ENCODE peak calls at places on chromosomes 5 and 9, in four cellular contexts. I, G, O and Y are unnamed samples. For H3K9me3 and H3K4me1, the result is how much of the 10 kb centered on the place peaks cover.

GRCh38 chr5:150293091-150293941 is 3.7 kb upstream of the CAMK2A start:
- DNase-seq in I (no peak), G (no peak), O (no peak), Y (no peak)

GRCh38 chr5:112228672-112229071 is 190.4 kb downstream of the EPB41L4A start:
- DNase-seq in I (peak), G (peak), O (peak), Y (peak)

GRCh38 chr9:5920860-5921328 is 30.2 kb downstream of the MLANA start:
- DNase-seq in I (peak), G (no peak), O (no peak), Y (no peak)

GRCh38 chr9:116546711-116547581 is 140.2 kb upstream of the TRIM32 start:
- DNase-seq in I (peak), G (no peak), O (peak), Y (no peak)

GRCh38 chr9:33703430-33704096 is 91.8 kb upstream of the PRSS3 start:
- DNase-seq in I (no peak), G (no peak), O (no peak), Y (no peak)

GRCh38 chr9:21744320-21744719 is 58.1 kb upstream of the MTAP start:
- DNase-seq in I (no peak), G (no peak), O (no peak), Y (no peak)

GRCh38 chr9:8262625-8263622 is 463.3 kb upstream of the DMAC1 start:
- DNase-seq in I (no peak), G (no peak), O (no peak), Y (no peak)

GRCh38 chr5:78287833-78288232 is 6.7 kb downstream of the AP3B1 start:
- DNase-seq in I (peak), G (no peak), O (peak), Y (no peak)

GRCh38 chr5:108876451-108876850 is 128.8 kb downstream of the FER start:
- DNase-seq in I (no peak), G (no peak), O (no peak), Y (no peak)

GRCh38 chr5:38104497-38105230 is 153.7 kb upstream of the EGFLAM start:
- DNase-seq in I (no peak), G (no peak), O (no peak), Y (no peak)

GRCh38 chr9:19464764-19465570 is 56.2 kb downstream of the ACER2 start:
- DNase-seq in I (peak), G (peak), O (peak), Y (peak)

GRCh38 chr5:105702323-105702722 is 1968.4 kb downstream of the EFNA5 start:
- DNase-seq in I (no peak), G (no peak), O (no peak), Y (no peak)

GRCh38 chr5:132479812-132480441 is 10.6 kb downstream of the IRF1 start:
- DNase-seq in I (no peak), G (no peak), O (no peak), Y (no peak)

GRCh38 chr5:80184235-80185023 is 71.4 kb downstream of the SERINC5 start:
- DNase-seq in I (no peak), G (no peak), O (no peak), Y (peak)

GRCh38 chr9:118578467-118578866 is 790.8 kb downstream of the BRINP1 start:
- DNase-seq in I (peak), G (no peak), O (peak), Y (no peak)

GRCh38 chr9:72524820-72525539 is 3.6 kb downstream of the TMC1 start:
- DNase-seq in I (peak), G (no peak), O (peak), Y (no peak)

GRCh38 chr5:180813418-180813817 is 10.8 kb upstream of the MGAT1 start:
- DNase-seq in I (no peak), G (no peak), O (no peak), Y (no peak)
- TF ChIP-seq CTCF in I (no peak), G (no peak), O (peak), Y (no peak)

GRCh38 chr5:178797101-178797521 is 62.6 kb upstream of the ZNF354B start:
- DNase-seq in I (no peak), G (no peak), O (no peak), Y (no peak)
- H3K9me3 ChIP-seq in I (under half), G (under half), O (under half), Y (under half)

DNA sequence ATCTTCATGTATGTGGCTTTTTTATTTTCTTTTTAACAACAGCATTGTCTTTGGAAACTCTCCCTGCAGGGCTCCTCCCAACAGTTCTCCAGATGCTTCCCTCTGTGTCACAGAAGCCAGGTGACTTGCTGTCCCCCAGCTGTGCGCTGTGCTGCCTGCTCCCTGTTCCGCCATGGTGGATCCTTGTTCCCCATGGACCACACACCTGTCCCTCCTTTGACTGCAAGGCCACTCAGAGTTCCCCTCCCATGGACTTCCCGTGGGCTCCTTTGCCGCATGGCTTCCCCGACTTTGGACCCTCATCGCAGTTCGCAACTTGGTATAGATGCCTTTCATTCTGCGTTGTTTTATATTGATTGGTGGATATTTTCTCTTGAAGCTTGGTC is 18.6 kb downstream of the ANKRD33B start:
- DNase-seq in I (no peak), G (no peak), O (no peak), Y (no peak)
- H3K4me1 ChIP-seq in I (under half), G (under half), O (under half), Y (under half)

DNA sequence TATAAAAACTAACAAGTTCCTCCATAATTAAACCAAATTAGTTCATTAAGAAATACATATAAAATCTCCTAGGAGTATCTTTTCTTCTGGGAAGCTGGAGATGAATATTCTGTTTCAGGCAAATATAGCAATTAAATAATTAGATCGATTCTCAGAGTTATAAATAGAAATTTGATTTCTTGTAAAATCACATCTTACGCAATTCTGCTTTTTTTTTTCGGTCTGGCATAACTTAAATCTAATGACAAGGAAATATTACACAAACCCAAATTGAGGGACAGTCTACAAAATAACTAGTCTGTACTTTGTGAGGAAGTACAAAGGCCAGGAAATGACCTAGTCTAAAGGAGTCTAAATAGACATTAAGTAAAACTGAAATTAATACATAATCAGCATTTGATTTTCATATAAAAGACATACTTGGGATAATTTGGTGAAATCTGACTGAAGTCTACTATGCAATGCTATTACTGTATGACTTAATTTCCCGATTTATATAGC is 133.3 kb downstream of the KIAA0825 start:
- DNase-seq in I (no peak), G (no peak), O (no peak), Y (no peak)
- TF ChIP-seq CTCF in I (no peak), G (no peak), O (no peak), Y (no peak)